ENCODE peak calls at places on chromosomes 3 and 15, in five cellular contexts. One of them, this sample, is unnamed.

GRCh38 chr3:33942483-33943150 is 144.2 kb downstream of the PDCD6IP start:
- DNase-seq in cardiac muscle cell: no peak
- DNase-seq in heart right ventricle: no peak
- DNase-seq in mammary epithelial cell: peak; percentile 43
- DNase-seq in heart left ventricle: no peak
- DNase-seq in this sample: no peak

GRCh38 chr15:77346637-77347036 is 73.3 kb downstream of the PEAK1 start:
- DNase-seq in mammary epithelial cell: no peak
- DNase-seq in cardiac muscle cell: no peak
- DNase-seq in heart right ventricle: no peak
- DNase-seq in heart left ventricle: no peak
- DNase-seq in this sample: no peak

GRCh38 chr3:37453393-37454391 is 279.3 kb upstream of the LRRFIP2 start:
- DNase-seq in mammary epithelial cell: no peak
- DNase-seq in cardiac muscle cell: peak; percentile 20
- DNase-seq in heart right ventricle: peak; percentile 76
- DNase-seq in heart left ventricle: peak; percentile 83
- DNase-seq in this sample: peak; percentile 68

GRCh38 chr3:65153850-65154512 is 466.2 kb upstream of the ADAMTS9 start:
- DNase-seq in heart left ventricle: no peak
- DNase-seq in heart right ventricle: no peak
- DNase-seq in mammary epithelial cell: no peak
- DNase-seq in cardiac muscle cell: no peak
- DNase-seq in this sample: no peak

GRCh38 chr3:48039487-48040190 is 23.4 kb upstream of the MAP4 start:
- DNase-seq in heart left ventricle: no peak
- DNase-seq in mammary epithelial cell: peak; percentile 43
- DNase-seq in heart right ventricle: no peak
- DNase-seq in cardiac muscle cell: peak; percentile 54
- DNase-seq in this sample: no peak

GRCh38 chr3:5300638-5301037 is 113.1 kb downstream of the EDEM1 start:
- DNase-seq in heart right ventricle: no peak
- DNase-seq in mammary epithelial cell: no peak
- DNase-seq in cardiac muscle cell: no peak
- DNase-seq in heart left ventricle: no peak
- DNase-seq in this sample: no peak

GRCh38 chr3:195559723-195560409 is 16.7 kb upstream of the PPP1R2 start:
- DNase-seq in heart left ventricle: no peak
- DNase-seq in cardiac muscle cell: no peak
- DNase-seq in mammary epithelial cell: peak; percentile 14
- DNase-seq in heart right ventricle: no peak
- DNase-seq in this sample: no peak

GRCh38 chr3:130288670-130289069 is 56.8 kb upstream of the COL6A5 start:
- DNase-seq in heart left ventricle: no peak
- DNase-seq in cardiac muscle cell: no peak
- DNase-seq in mammary epithelial cell: no peak
- DNase-seq in heart right ventricle: no peak
- DNase-seq in this sample: no peak

GRCh38 chr3:45773714-45774449 is 22.5 kb downstream of the SLC6A20 start:
- DNase-seq in heart left ventricle: no peak
- DNase-seq in heart right ventricle: no peak
- DNase-seq in cardiac muscle cell: no peak
- DNase-seq in mammary epithelial cell: no peak
- DNase-seq in this sample: peak; percentile 16

GRCh38 chr15:81068516-81068915 is 65.6 kb upstream of the CFAP161 start:
- DNase-seq in heart right ventricle: no peak
- DNase-seq in mammary epithelial cell: no peak
- DNase-seq in cardiac muscle cell: no peak
- DNase-seq in heart left ventricle: no peak
- DNase-seq in this sample: no peak

GRCh38 chr15:68987120-68987519 is 27.4 kb upstream of the NOX5 start:
- DNase-seq in heart right ventricle: no peak
- DNase-seq in heart left ventricle: no peak
- DNase-seq in cardiac muscle cell: no peak
- DNase-seq in mammary epithelial cell: no peak
- DNase-seq in this sample: no peak

GRCh38 chr3:159679900-159680299 is 308.7 kb upstream of the IL12A start:
- DNase-seq in heart right ventricle: no peak
- DNase-seq in heart left ventricle: no peak
- DNase-seq in mammary epithelial cell: no peak
- DNase-seq in cardiac muscle cell: no peak
- DNase-seq in this sample: no peak

GRCh38 chr15:77634266-77634962 is 1.7 kb upstream of the LINGO1 start:
- DNase-seq in cardiac muscle cell: peak; percentile 68
- DNase-seq in heart right ventricle: peak; percentile 53
- DNase-seq in heart left ventricle: peak; percentile 48
- DNase-seq in mammary epithelial cell: peak; percentile 42
- DNase-seq in this sample: peak; percentile 60

GRCh38 chr15:89531796-89532537 is 35.6 kb upstream of the RHCG start:
- DNase-seq in heart left ventricle: no peak
- DNase-seq in heart right ventricle: no peak
- DNase-seq in cardiac muscle cell: no peak
- DNase-seq in mammary epithelial cell: peak; percentile 70
- DNase-seq in this sample: no peak

GRCh38 chr15:33126559-33127290 is 67.8 kb downstream of the FMN1 start:
- DNase-seq in heart left ventricle: peak; percentile 47
- DNase-seq in cardiac muscle cell: peak; percentile 96
- DNase-seq in mammary epithelial cell: peak; percentile 83
- DNase-seq in heart right ventricle: peak; percentile 29
- DNase-seq in this sample: no peak

GRCh38 chr3:173045770-173046382 is 95.2 kb downstream of the SPATA16 start:
- DNase-seq in heart right ventricle: no peak
- DNase-seq in heart left ventricle: no peak
- DNase-seq in mammary epithelial cell: no peak
- DNase-seq in cardiac muscle cell: peak; percentile 32
- DNase-seq in this sample: no peak

GRCh38 chr3:110495201-110495927 is 576.3 kb upstream of the NECTIN3 start:
- DNase-seq in cardiac muscle cell: no peak
- DNase-seq in heart left ventricle: no peak
- DNase-seq in mammary epithelial cell: no peak
- DNase-seq in heart right ventricle: no peak
- DNase-seq in this sample: no peak

GRCh38 chr3:22714758-22715157 is 488.4 kb upstream of the UBE2E2 start:
- DNase-seq in heart left ventricle: no peak
- DNase-seq in heart right ventricle: no peak
- DNase-seq in cardiac muscle cell: no peak
- DNase-seq in mammary epithelial cell: no peak
- DNase-seq in this sample: no peak

GRCh38 chr3:48268381-48268935 is 27.6 kb downstream of the ZNF589 start:
- DNase-seq in heart right ventricle: no peak
- DNase-seq in mammary epithelial cell: peak; percentile 99
- DNase-seq in heart left ventricle: no peak
- DNase-seq in cardiac muscle cell: no peak
- DNase-seq in this sample: no peak

GRCh38 chr3:11499144-11499543 is 144.6 kb downstream of the VGLL4 start:
- DNase-seq in heart left ventricle: no peak
- DNase-seq in mammary epithelial cell: peak; percentile 87
- DNase-seq in heart right ventricle: no peak
- DNase-seq in cardiac muscle cell: peak; percentile 92
- DNase-seq in this sample: no peak

GRCh38 chr3:160163259-160163878 is 61.9 kb upstream of the C3orf80 start:
- DNase-seq in mammary epithelial cell: no peak
- DNase-seq in heart right ventricle: no peak
- DNase-seq in heart left ventricle: no peak
- DNase-seq in cardiac muscle cell: peak; percentile 63
- DNase-seq in this sample: no peak

GRCh38 chr3:14336414-14337285 is 65.8 kb upstream of the SLC6A6 start:
- DNase-seq in mammary epithelial cell: no peak
- DNase-seq in cardiac muscle cell: no peak
- DNase-seq in heart right ventricle: no peak
- DNase-seq in heart left ventricle: no peak
- DNase-seq in this sample: peak; percentile 85

GRCh38 chr3:18645603-18646002 is 220.5 kb upstream of the SATB1 start:
- DNase-seq in heart right ventricle: no peak
- DNase-seq in mammary epithelial cell: no peak
- DNase-seq in cardiac muscle cell: no peak
- DNase-seq in heart left ventricle: no peak
- DNase-seq in this sample: no peak

GRCh38 chr15:94387854-94388441 is 156.6 kb downstream of the MCTP2 start:
- DNase-seq in heart left ventricle: no peak
- DNase-seq in heart right ventricle: no peak
- DNase-seq in cardiac muscle cell: no peak
- DNase-seq in mammary epithelial cell: no peak
- DNase-seq in this sample: no peak

GRCh38 chr3:46853441-46854410 is 9.5 kb downstream of the MYL3 start:
- DNase-seq in heart left ventricle: peak; percentile 11
- DNase-seq in heart right ventricle: peak; percentile 27
- DNase-seq in mammary epithelial cell: no peak
- DNase-seq in cardiac muscle cell: no peak
- DNase-seq in this sample: peak; percentile 36

GRCh38 chr3:34106879-34107278 is 308.4 kb downstream of the PDCD6IP start:
- DNase-seq in heart left ventricle: no peak
- DNase-seq in mammary epithelial cell: peak; percentile 2
- DNase-seq in heart right ventricle: no peak
- DNase-seq in cardiac muscle cell: peak; percentile 10
- DNase-seq in this sample: no peak

GRCh38 chr3:15313461-15313860 is 18.9 kb downstream of the SH3BP5 start:
- DNase-seq in mammary epithelial cell: no peak
- DNase-seq in cardiac muscle cell: no peak
- DNase-seq in heart left ventricle: no peak
- DNase-seq in heart right ventricle: no peak
- DNase-seq in this sample: no peak

GRCh38 chr3:111936967-111937366 is 41.9 kb upstream of the ABHD10 start:
- DNase-seq in heart left ventricle: no peak
- DNase-seq in cardiac muscle cell: peak; percentile 24
- DNase-seq in mammary epithelial cell: no peak
- DNase-seq in heart right ventricle: no peak
- DNase-seq in this sample: no peak

GRCh38 chr3:197749315-197749600 is 425 bp upstream of the FYTTD1 start:
- DNase-seq in heart left ventricle: peak; percentile 37
- DNase-seq in mammary epithelial cell: peak; percentile 62
- DNase-seq in cardiac muscle cell: peak; percentile 58
- DNase-seq in heart right ventricle: no peak
- DNase-seq in this sample: no peak

GRCh38 chr15:85667491-85668424 is 127.0 kb downstream of the KLHL25 start:
- DNase-seq in mammary epithelial cell: peak; percentile 94
- DNase-seq in heart left ventricle: peak; percentile 69
- DNase-seq in cardiac muscle cell: peak; percentile 99
- DNase-seq in heart right ventricle: no peak
- DNase-seq in this sample: no peak

GRCh38 chr15:70566047-70566835 is 197.1 kb downstream of the UACA start:
- DNase-seq in heart right ventricle: no peak
- DNase-seq in mammary epithelial cell: no peak
- DNase-seq in heart left ventricle: no peak
- DNase-seq in cardiac muscle cell: no peak
- DNase-seq in this sample: peak; percentile 20

GRCh38 chr15:71591057-71591456 is 219.3 kb upstream of the NR2E3 start:
- DNase-seq in heart right ventricle: no peak
- DNase-seq in heart left ventricle: no peak
- DNase-seq in cardiac muscle cell: no peak
- DNase-seq in mammary epithelial cell: no peak
- DNase-seq in this sample: no peak

GRCh38 chr15:84570164-84570692 is 30.6 kb upstream of the ZSCAN2 start:
- DNase-seq in mammary epithelial cell: peak; percentile 35
- DNase-seq in cardiac muscle cell: peak; percentile 42
- DNase-seq in heart left ventricle: peak; percentile 60
- DNase-seq in heart right ventricle: peak; percentile 70
- DNase-seq in this sample: peak; percentile 65

GRCh38 chr3:35849963-35850362 is 210.6 kb downstream of the ARPP21 start:
- DNase-seq in cardiac muscle cell: no peak
- DNase-seq in heart right ventricle: no peak
- DNase-seq in mammary epithelial cell: no peak
- DNase-seq in heart left ventricle: no peak
- DNase-seq in this sample: no peak

GRCh38 chr15:42890161-42890913 is 30.2 kb downstream of the TTBK2 start:
- DNase-seq in cardiac muscle cell: peak; percentile 86
- DNase-seq in mammary epithelial cell: peak; percentile 79
- DNase-seq in heart right ventricle: no peak
- DNase-seq in heart left ventricle: no peak
- DNase-seq in this sample: no peak

GRCh38 chr3:172525116-172525613 is 1.9 kb upstream of the TNFSF10 start:
- DNase-seq in mammary epithelial cell: no peak
- DNase-seq in heart left ventricle: no peak
- DNase-seq in cardiac muscle cell: no peak
- DNase-seq in heart right ventricle: no peak
- DNase-seq in this sample: no peak

GRCh38 chr3:13528217-13528801 is 20.6 kb upstream of the FBLN2 start:
- DNase-seq in cardiac muscle cell: peak; percentile 70
- DNase-seq in heart left ventricle: no peak
- DNase-seq in mammary epithelial cell: no peak
- DNase-seq in heart right ventricle: no peak
- DNase-seq in this sample: no peak

GRCh38 chr15:91208366-91208765 is 108.3 kb downstream of the SV2B start:
- DNase-seq in cardiac muscle cell: no peak
- DNase-seq in heart right ventricle: no peak
- DNase-seq in heart left ventricle: no peak
- DNase-seq in mammary epithelial cell: no peak
- DNase-seq in this sample: no peak

GRCh38 chr3:58150130-58150663 is 60.6 kb downstream of the DNASE1L3 start:
- DNase-seq in heart right ventricle: no peak
- DNase-seq in cardiac muscle cell: no peak
- DNase-seq in mammary epithelial cell: no peak
- DNase-seq in heart left ventricle: no peak
- DNase-seq in this sample: no peak
- H3K36me3 ChIP-seq in heart right ventricle: peaks cover 4% of the 10 kb centered on the region
- H3K36me3 ChIP-seq in cardiac muscle cell: no peaks in the 10 kb centered on the region
- H3K36me3 ChIP-seq in mammary epithelial cell: peaks cover 84% of the 10 kb centered on the region
- H3K36me3 ChIP-seq in heart left ventricle: peaks cover 98% of the 10 kb centered on the region
- H3K36me3 ChIP-seq in this sample: peaks cover 57% of the 10 kb centered on the region

GRCh38 chr15:57306305-57306943 is 69.9 kb upstream of the CGNL1 start:
- DNase-seq in heart left ventricle: peak; percentile 86
- DNase-seq in cardiac muscle cell: peak; percentile 81
- DNase-seq in heart right ventricle: peak; percentile 92
- DNase-seq in mammary epithelial cell: peak; percentile 42
- DNase-seq in this sample: peak; percentile 89
- TF ChIP-seq CTCF in heart left ventricle: peak; percentile 88
- TF ChIP-seq CTCF in cardiac muscle cell: peak; percentile 90
- TF ChIP-seq CTCF in heart right ventricle: peak; percentile 94
- TF ChIP-seq CTCF in mammary epithelial cell: peak; percentile 91
- TF ChIP-seq CTCF in this sample: peak; percentile 92

GRCh38 chr3:74106882-74107281 is 482.1 kb upstream of the PDZRN3 start:
- DNase-seq in heart right ventricle: no peak
- DNase-seq in heart left ventricle: no peak
- DNase-seq in cardiac muscle cell: no peak
- DNase-seq in mammary epithelial cell: no peak
- DNase-seq in this sample: no peak
- H3K36me3 ChIP-seq in heart right ventricle: no peaks in the 10 kb centered on the region
- H3K36me3 ChIP-seq in heart left ventricle: no peaks in the 10 kb centered on the region
- H3K36me3 ChIP-seq in cardiac muscle cell: no peaks in the 10 kb centered on the region
- H3K36me3 ChIP-seq in mammary epithelial cell: no peaks in the 10 kb centered on the region
- H3K36me3 ChIP-seq in this sample: no peaks in the 10 kb centered on the region

GRCh38 chr3:143433787-143434378 is 314.3 kb downstream of the CHST2 start:
- DNase-seq in heart right ventricle: no peak
- DNase-seq in cardiac muscle cell: no peak
- DNase-seq in heart left ventricle: no peak
- DNase-seq in mammary epithelial cell: no peak
- DNase-seq in this sample: no peak
- TF ChIP-seq CTCF in heart right ventricle: peak; percentile 36
- TF ChIP-seq CTCF in cardiac muscle cell: peak; percentile 41
- TF ChIP-seq CTCF in heart left ventricle: no peak
- TF ChIP-seq CTCF in mammary epithelial cell: peak; percentile 61
- TF ChIP-seq CTCF in this sample: no peak

This sample was measured in right lobe of liver.